ENCODE peak calls at places on chromosomes 6 and 20, in five cellular contexts. U is effector memory CD4-positive, alpha-beta T cell; K is hepatocyte; D is IMR-90; P is mammary epithelial cell. N is an unnamed sample.

GRCh38 chr6:41591122-41591521 is 44.9 kb downstream of the FOXP4 start:
- DNase-seq in U (no peak), K (no peak), D (no peak), P (no peak), N (no peak)

GRCh38 chr20:38601216-38602184 is at the start of gene ARHGAP40:
- DNase-seq in U (no peak), K (peak; percentile 45), D (no peak), P (peak; percentile 13), N (no peak)

GRCh38 chr6:170056329-170056728 is 234.5 kb downstream of the DLL1 start:
- DNase-seq in U (no peak), K (no peak), D (no peak), P (no peak), N (no peak)

GRCh38 chr6:159217595-159218275 is 48.5 kb downstream of the FNDC1 start:
- DNase-seq in U (no peak), K (peak; percentile 65), D (peak; percentile 21), P (no peak), N (no peak)

GRCh38 chr6:73382462-73383113 is 12.0 kb upstream of the DDX43 start:
- DNase-seq in U (no peak), K (no peak), D (peak; percentile 10), P (peak; percentile 51), N (no peak)

GRCh38 chr20:722822-723644 is 45.3 kb downstream of the SLC52A3 start:
- DNase-seq in U (no peak), K (no peak), D (no peak), P (no peak), N (no peak)

GRCh38 chr6:14681699-14682487 is 564.0 kb upstream of the JARID2 start:
- DNase-seq in U (no peak), K (no peak), D (no peak), P (peak; percentile 24), N (no peak)

GRCh38 chr20:12243327-12243726 is 325.6 kb downstream of the BTBD3 start:
- DNase-seq in U (no peak), K (no peak), D (no peak), P (no peak), N (no peak)

GRCh38 chr20:40786336-40786735 is 97.3 kb upstream of the MAFB start:
- DNase-seq in U (no peak), K (no peak), D (no peak), P (no peak), N (no peak)

GRCh38 chr6:158843751-158844683 is 24.8 kb upstream of the EZR start:
- DNase-seq in U (no peak), K (no peak), D (peak; percentile 27), P (no peak), N (no peak)

GRCh38 chr6:157990321-157991066 is 8.8 kb downstream of the SYNJ2 start:
- DNase-seq in U (no peak), K (no peak), D (no peak), P (no peak), N (no peak)

GRCh38 chr6:25370175-25371036 is 91.2 kb downstream of the CARMIL1 start:
- DNase-seq in U (no peak), K (no peak), D (no peak), P (no peak), N (no peak)

GRCh38 chr6:149961728-149962425 is 1.9 kb upstream of the ULBP1 start:
- DNase-seq in U (no peak), K (no peak), D (no peak), P (peak; percentile 17), N (no peak)

GRCh38 chr6:41654433-41655020 is 16.3 kb downstream of the MDFI start:
- DNase-seq in U (no peak), K (no peak), D (no peak), P (no peak), N (no peak)

GRCh38 chr20:63118786-63119450 is 97.0 kb downstream of the YTHDF1 start:
- DNase-seq in U (no peak), K (no peak), D (no peak), P (no peak), N (no peak)

GRCh38 chr6:136989591-136990578 is 54.9 kb downstream of the IL20RA start:
- DNase-seq in U (no peak), K (peak; percentile 28), D (no peak), P (no peak), N (no peak)

GRCh38 chr20:19047040-19047950 is 165.1 kb upstream of the SLC24A3 start:
- DNase-seq in U (no peak), K (peak; percentile 35), D (no peak), P (peak; percentile 81), N (peak; percentile 89)

GRCh38 chr6:87391334-87391733 is 16.4 kb upstream of the CFAP206 start:
- DNase-seq in U (no peak), K (peak; percentile 56), D (peak; percentile 29), P (peak; percentile 34), N (no peak)

GRCh38 chr6:131007286-131007685 is 55.8 kb downstream of the EPB41L2 start:
- DNase-seq in U (no peak), K (no peak), D (no peak), P (no peak), N (no peak)

GRCh38 chr6:25050356-25050755 is 114.6 kb upstream of the RIPOR2 start:
- DNase-seq in U (peak; percentile 51), K (peak; percentile 49), D (peak; percentile 94), P (peak; percentile 61), N (no peak)

GRCh38 chr6:140988780-140989179 is 1143.9 kb upstream of the GJE1 start:
- DNase-seq in U (no peak), K (no peak), D (no peak), P (no peak), N (no peak)

GRCh38 chr6:92989656-92990055 is 429.7 kb downstream of the EPHA7 start:
- DNase-seq in U (no peak), K (no peak), D (no peak), P (no peak), N (no peak)

GRCh38 chr6:35757461-35758123 is 18.8 kb upstream of the CLPSL2 start:
- DNase-seq in U (no peak), K (peak; percentile 54), D (peak; percentile 28), P (no peak), N (no peak)

GRCh38 chr6:137791281-137792159 is 75.5 kb upstream of the TNFAIP3 start:
- DNase-seq in U (no peak), K (no peak), D (no peak), P (no peak), N (no peak)

GRCh38 chr6:79073888-79074287 is 4.2 kb downstream of the PHIP start:
- DNase-seq in U (no peak), K (no peak), D (no peak), P (no peak), N (no peak)

GRCh38 chr20:25336561-25337422 is 53.8 kb downstream of the ABHD12 start:
- DNase-seq in U (no peak), K (peak; percentile 47), D (peak; percentile 35), P (peak; percentile 76), N (peak; percentile 44)

GRCh38 chr6:45353654-45354053 is 24.1 kb downstream of the SUPT3H start:
- DNase-seq in U (no peak), K (no peak), D (no peak), P (no peak), N (no peak)

GRCh38 chr6:27753668-27754407 is 158.4 kb downstream of the OR2B2 start:
- DNase-seq in U (peak; percentile 20), K (peak; percentile 90), D (peak; percentile 76), P (peak; percentile 81), N (no peak)

GRCh38 chr20:36544134-36545018 is 3.1 kb downstream of the MYL9 start:
- DNase-seq in U (no peak), K (no peak), D (peak; percentile 68), P (peak; percentile 40), N (peak; percentile 20)

GRCh38 chr6:159646731-159647130 is 46.3 kb downstream of the SOD2 start:
- DNase-seq in U (no peak), K (no peak), D (peak; percentile 55), P (peak; percentile 74), N (peak; percentile 29)

GRCh38 chr6:69795469-69796080 is 1.2 kb downstream of the LMBRD1 start:
- DNase-seq in U (no peak), K (peak; percentile 19), D (no peak), P (no peak), N (no peak)

GRCh38 chr6:5937516-5937915 is 69.2 kb downstream of the NRN1 start:
- DNase-seq in U (no peak), K (no peak), D (no peak), P (no peak), N (no peak)

GRCh38 chr20:47748069-47748468 is 37.2 kb downstream of the SULF2 start:
- DNase-seq in U (no peak), K (no peak), D (no peak), P (no peak), N (no peak)

DNA sequence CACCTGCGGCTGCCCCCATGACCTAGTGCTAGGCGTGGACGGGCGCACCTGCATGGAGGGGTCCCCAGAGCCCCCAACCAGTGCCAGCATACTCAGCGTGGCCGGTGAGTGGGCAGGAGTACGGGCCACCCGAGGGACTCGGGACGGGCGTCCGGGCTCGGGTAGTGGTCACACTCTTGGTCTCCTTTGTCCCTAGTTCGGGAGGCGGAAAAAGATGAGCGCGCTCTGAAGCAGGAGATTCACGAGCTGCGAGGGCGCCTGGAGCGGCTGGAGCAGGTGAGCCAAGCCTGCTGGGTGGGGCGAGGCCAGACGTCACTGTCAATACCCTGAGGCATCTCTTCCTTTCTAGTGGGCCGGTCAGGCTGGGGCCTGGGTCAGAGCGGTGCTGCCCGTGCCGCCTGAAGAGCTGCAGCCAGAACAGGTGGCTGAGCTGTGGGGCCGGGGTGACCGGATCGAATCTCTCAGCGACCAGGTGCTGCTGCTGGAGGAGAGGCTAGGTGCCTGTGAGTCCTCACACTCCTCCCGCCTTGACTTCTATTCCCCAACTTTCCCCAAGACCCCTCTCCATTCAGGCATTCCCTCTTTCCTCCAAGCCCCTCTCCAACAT is 2.9 kb downstream of the EGFL8 start:
- DNase-seq in U (no peak), K (no peak), D (no peak), P (no peak), N (no peak)
- H3K27ac ChIP-seq in U (no peak overlapping the region), K (peak overlapping the region; percentile 67), D (no peak overlapping the region), P (no peak overlapping the region), N (no peak overlapping the region)

DNA sequence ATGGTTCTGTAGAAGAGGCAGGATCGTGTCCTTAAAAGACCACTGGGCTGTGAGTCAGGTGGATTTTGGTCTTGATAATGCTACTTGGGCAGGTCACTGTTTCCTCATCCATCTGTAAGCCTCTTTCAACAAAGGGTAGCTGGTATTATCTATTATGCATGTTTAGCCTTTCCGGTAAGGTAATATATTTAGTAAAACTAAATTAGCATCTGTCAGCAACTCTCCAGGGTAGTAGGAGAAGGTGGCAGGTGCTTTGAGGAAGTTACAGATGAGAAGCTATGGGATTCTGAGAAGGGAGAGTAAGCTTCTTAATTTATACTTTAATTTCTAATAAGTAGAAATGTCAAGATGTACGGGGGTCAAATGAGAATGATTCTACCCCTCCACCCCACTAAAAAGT is 86.9 kb upstream of the TGM3 start:
- DNase-seq in U (no peak), K (no peak), D (no peak), P (no peak), N (no peak)
- H3K27ac ChIP-seq in U (no peak overlapping the region), K (no peak overlapping the region), D (no peak overlapping the region), P (no peak overlapping the region), N (no peak overlapping the region)

GRCh38 chr20:8421981-8422380 is 289.9 kb downstream of the PLCB1 start:
- DNase-seq in U (no peak), K (no peak), D (peak; percentile 51), P (no peak), N (no peak)
- H3K27ac ChIP-seq in U (no peak overlapping the region), K (no peak overlapping the region), D (no peak overlapping the region), P (no peak overlapping the region), N (no peak overlapping the region)

DNA sequence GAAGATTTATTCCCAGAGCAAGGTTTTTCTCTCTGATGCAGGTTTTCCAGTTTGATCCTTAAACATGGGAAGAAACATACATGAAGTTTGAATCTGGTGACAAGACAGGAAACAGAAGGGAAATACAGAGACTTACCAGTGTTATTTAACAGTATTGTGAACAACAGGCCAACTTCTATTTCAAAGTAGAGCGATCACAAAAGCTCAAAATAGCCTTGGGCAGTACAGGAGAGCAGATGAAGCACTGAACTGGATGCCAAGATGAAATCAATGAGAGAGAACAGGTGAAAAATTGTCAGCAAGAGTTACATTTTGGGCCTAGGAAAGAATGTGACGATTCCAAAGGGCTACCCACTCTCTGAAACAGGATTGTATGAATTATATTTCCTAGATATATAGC is 114.8 kb upstream of the PTPRK start:
- DNase-seq in U (no peak), K (no peak), D (no peak), P (no peak), N (no peak)
- H3K27ac ChIP-seq in U (no peak overlapping the region), K (no peak overlapping the region), D (no peak overlapping the region), P (no peak overlapping the region), N (no peak overlapping the region)